ENCODE peak calls at places on chromosomes 7 and 10, in four cellular contexts. V is HepG2, X is GM12878, W is H1. F is an unnamed sample.

GRCh38 chr7:123673137-123673732 is 17.6 kb downstream of the LMOD2 start:
- DNase-seq in V (no peak), X (no peak), W (no peak), F (no peak)

GRCh38 chr10:79239275-79239779 is 107.9 kb upstream of the PPIF start:
- DNase-seq in X (no peak), W (peak), V (no peak), F (peak)

GRCh38 chr7:116180302-116180701 is 30.0 kb upstream of the TES start:
- DNase-seq in W (peak), X (no peak), V (peak), F (peak)

GRCh38 chr10:133440633-133441285 is 13.0 kb upstream of the SCART1 start:
- DNase-seq in X (no peak), V (no peak), W (no peak), F (no peak)

GRCh38 chr7:155917836-155918385 is 105.6 kb upstream of the SHH start:
- DNase-seq in W (no peak), V (no peak), X (no peak), F (no peak)

GRCh38 chr7:30595461-30596042 is 874 bp downstream of the GARS1 start:
- DNase-seq in X (peak), V (no peak), W (no peak), F (peak)

GRCh38 chr7:117907058-117907633 is 33.9 kb upstream of the CTTNBP2 start:
- DNase-seq in V (no peak), X (no peak), W (no peak), F (no peak)

GRCh38 chr10:89738551-89739209 is 37.3 kb downstream of the KIF20B start:
- DNase-seq in V (no peak), X (peak), W (no peak), F (no peak)

GRCh38 chr7:142855401-142855743 is 496 bp downstream of the EPHB6 start:
- DNase-seq in V (no peak), W (no peak), X (no peak), F (no peak)

GRCh38 chr7:35424869-35425495 is 171.1 kb upstream of the TBX20 start:
- DNase-seq in V (peak), W (peak), X (no peak), F (peak)

GRCh38 chr7:70477051-70478010 is 654.6 kb upstream of the GALNT17 start:
- DNase-seq in X (no peak), W (no peak), V (no peak), F (no peak)

GRCh38 chr10:31745612-31746376 is 182.8 kb downstream of the ARHGAP12 start:
- DNase-seq in W (no peak), X (no peak), V (peak), F (no peak)

GRCh38 chr10:76459016-76459415 is 1027.6 kb downstream of the LRMDA start:
- DNase-seq in W (no peak), X (no peak), V (no peak), F (no peak)
- TF ChIP-seq POLR2AphosphoS5 in W (no peak), X (no peak), V (no peak), F (no peak)

GRCh38 chr7:128425851-128426250 is 16.1 kb upstream of the IMPDH1 start:
- DNase-seq in W (peak), V (peak), X (no peak), F (peak)
- TF ChIP-seq TCF12 in W (no peak), V (no peak), X (no peak), F (no peak)

DNA sequence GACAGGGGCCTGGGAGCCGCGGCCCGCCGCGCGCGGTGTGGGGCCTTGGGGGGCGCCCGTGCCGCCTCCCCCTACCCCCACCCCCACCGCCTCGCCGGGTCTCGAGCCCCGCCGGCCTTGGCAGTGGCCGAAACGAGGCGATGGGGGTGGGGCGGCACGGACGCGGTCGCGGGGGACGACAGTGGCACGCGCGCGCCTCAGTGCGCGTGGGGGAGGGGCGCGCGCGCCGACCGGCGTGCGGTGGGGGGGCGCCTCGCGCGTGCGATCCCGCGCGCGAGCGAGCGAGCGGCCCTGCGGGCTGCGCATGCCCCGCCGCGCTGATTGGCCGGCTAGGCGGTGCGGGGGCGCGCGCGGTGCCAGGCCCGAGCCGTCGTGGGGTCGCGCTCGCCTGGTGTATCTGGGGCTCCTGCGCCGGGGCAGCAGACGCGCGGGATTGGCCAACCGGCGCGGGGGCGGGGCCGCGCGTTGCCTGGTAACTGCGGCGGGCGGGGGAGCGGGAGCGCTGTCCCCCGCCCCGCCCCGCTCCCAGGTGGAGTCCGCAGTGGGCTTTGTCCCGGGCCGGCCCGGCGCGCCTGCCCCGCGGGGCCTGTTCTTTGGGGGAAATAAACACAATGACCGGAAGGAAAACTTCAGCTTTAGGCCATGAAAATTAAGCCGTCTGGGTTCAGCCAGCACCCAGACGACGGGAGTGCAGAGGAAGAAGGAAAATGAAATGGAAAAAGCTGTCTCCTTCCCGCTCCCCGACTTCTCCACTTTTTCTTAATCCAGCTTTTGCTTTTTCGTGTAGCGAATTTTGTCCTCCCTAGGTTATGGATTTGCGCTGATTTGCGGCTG is 870 bp downstream of the GTF2I start:
- DNase-seq in V (peak), W (peak), X (no peak), F (peak)
- TF ChIP-seq POLR2AphosphoS5 in V (no peak), W (peak), X (no peak), F (no peak)

GRCh38 chr10:71610651-71611050 is 108.9 kb downstream of the C10orf105 start:
- DNase-seq in X (no peak), W (no peak), V (no peak), F (no peak)

GRCh38 chr10:71613303-71613777 is 106.2 kb downstream of the C10orf105 start:
- DNase-seq in W (no peak), V (no peak), X (no peak), F (no peak)

GRCh38 chr10:71611709-71612422 is 107.7 kb downstream of the C10orf105 start:
- DNase-seq in X (no peak), W (no peak), V (no peak), F (no peak)

GRCh38 chr10:71608863-71609768 is 110.5 kb downstream of the C10orf105 start:
- DNase-seq in V (peak), W (peak), X (no peak), F (peak)

GRCh38 chr10:71611131-71611530 is 108.4 kb downstream of the C10orf105 start:
- DNase-seq in V (no peak), W (no peak), X (no peak), F (no peak)
- TF ChIP-seq TCF12 in V (no peak), W (no peak), X (no peak), F (no peak)

DNA sequence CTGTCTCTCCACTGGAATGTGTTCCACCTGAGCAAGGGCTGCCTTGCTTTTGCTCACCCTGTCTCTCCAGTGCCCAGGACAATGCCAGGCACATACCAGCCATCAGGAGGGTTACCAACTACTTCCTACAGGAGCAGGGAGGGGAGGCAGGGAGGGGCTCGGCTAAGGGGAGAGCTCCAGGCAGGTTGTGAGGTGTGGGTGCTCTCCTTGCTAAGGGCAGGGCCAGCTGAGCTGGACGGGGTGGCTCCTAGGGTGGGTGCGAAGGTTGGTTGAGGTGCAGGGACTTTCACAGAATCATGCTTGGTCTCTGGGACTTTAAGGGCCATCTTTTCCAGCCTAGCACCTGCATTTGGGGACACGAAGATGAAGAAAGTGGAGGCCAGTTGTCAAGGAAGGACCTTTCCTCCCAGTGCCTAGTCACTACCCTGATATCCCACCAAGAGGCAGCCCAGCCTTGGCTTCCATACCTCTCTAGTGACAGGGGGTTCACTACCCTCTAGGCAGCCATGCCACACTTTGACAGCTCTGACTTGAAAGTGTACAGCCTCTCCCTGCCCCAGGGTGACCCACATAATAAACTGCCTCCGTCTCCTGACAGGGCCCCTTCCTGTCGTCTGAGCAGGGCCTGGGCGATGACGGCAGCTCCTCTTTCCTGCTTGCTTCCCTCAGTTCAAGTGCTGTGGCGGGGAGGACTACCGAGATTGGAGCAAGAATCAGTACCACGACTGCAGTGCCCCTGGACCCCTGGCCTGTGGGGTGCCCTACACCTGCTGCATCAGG is 46.5 kb downstream of the TSPAN15 start:
- DNase-seq in X (no peak), V (no peak), W (no peak), F (no peak)
- TF ChIP-seq POLR2AphosphoS5 in X (no peak), V (no peak), W (no peak), F (no peak)

GRCh38 chr7:105876964-105877601 is 684 bp upstream of the ATXN7L1 start:
- DNase-seq in W (peak), V (peak), X (no peak), F (peak)
- TF ChIP-seq TCF12 in W (no peak), V (no peak), X (no peak), F (no peak)

DNA sequence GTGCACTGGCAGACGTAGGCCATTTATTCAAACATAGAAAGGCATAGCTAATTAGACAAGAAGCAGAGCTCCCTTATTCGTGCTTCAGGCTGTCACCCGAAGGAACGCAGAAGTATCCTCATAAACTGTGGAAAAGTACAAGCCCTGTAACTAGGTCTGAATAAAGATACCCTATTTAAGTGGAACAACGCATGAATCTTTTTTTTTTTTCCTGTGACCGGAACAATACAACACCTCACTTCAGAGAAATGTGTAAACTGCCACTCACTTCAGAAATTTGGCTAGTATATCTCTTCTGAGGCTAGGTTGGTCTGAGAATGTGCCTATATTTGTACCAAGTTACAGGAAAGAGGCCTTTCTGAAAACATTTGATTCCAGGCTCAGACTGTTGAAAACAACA is 8.0 kb upstream of the CSTF2T start:
- DNase-seq in W (no peak), V (no peak), X (no peak), F (no peak)
- TF ChIP-seq POLR2AphosphoS5 in W (no peak), V (no peak), X (no peak), F (no peak)

GRCh38 chr10:62071846-62072281 is 170.4 kb downstream of the ARID5B start:
- DNase-seq in W (no peak), X (no peak), V (no peak), F (no peak)
- TF ChIP-seq TCF12 in W (no peak), X (no peak), V (no peak), F (no peak)

DNA sequence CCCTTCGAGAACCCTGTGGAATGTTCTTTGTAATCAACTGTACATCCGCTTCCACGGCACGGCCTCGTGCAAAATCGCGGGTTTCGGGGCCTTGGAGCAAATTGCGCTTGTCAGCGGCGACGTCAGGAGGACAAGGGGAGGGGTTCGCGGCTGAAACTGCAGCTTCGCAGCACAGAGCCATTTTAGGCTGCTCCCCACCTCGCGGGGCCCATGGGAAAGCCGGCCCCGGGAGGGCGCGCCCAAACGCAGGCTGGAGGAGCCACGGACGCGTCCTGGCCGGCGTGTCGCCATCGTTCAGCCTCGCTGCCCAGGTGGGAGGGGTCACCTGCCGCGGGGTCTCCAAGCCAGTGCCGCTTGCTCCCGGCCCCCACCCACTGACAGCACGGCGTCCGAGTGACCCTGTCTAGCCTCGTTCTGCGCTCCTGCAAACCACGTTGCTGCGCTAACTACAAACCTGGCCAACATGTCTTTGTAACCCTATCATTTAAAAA is 2.8 kb downstream of the SFMBT2 start:
- DNase-seq in X (no peak), W (peak), V (no peak), F (no peak)
- TF ChIP-seq POLR2AphosphoS5 in X (no peak), W (peak), V (no peak), F (no peak)

GRCh38 chr10:49243139-49243538 is 54.9 kb upstream of the TMEM273 start:
- DNase-seq in W (no peak), X (no peak), V (no peak), F (no peak)
- TF ChIP-seq TCF12 in W (no peak), X (no peak), V (no peak), F (no peak)

F was measured in SK-N-SH.